ENCODE peak calls at places on chromosomes 5 and 9, in four cellular contexts. E is spleen, D is heart right ventricle, B is astrocyte of the cerebellum. U is an unnamed sample.

GRCh38 chr5:161201558-161201957 is 345.0 kb downstream of the GABRB2 start:
- DNase-seq in E (no peak), B (no peak), D (no peak), U (no peak)

GRCh38 chr5:150511641-150512367 is 3.9 kb downstream of the NDST1 start:
- DNase-seq in B (no peak), E (no peak), D (peak), U (peak)

GRCh38 chr5:158435161-158435616 is 576.2 kb upstream of the CLINT1 start:
- DNase-seq in B (no peak), D (no peak), E (no peak), U (peak)

GRCh38 chr5:98314262-98314661 is 459.2 kb upstream of the RGMB start:
- DNase-seq in D (no peak), E (no peak), B (peak), U (peak)

GRCh38 chr9:126131066-126132010 is 195.3 kb upstream of the MVB12B start:
- DNase-seq in B (no peak), D (no peak), E (peak), U (no peak)

GRCh38 chr5:67561145-67561932 is 364.7 kb upstream of the CD180 start:
- DNase-seq in B (no peak), E (no peak), D (no peak), U (no peak)

GRCh38 chr5:97547999-97548797 is 365.2 kb upstream of the RIOK2 start:
- DNase-seq in D (no peak), E (no peak), B (no peak), U (peak)

GRCh38 chr5:99973779-99974178 is 561.4 kb upstream of the FAM174A start:
- DNase-seq in E (no peak), D (no peak), B (no peak), U (no peak)

GRCh38 chr5:147507480-147508126 is 2.3 kb downstream of the DPYSL3 start:
- DNase-seq in B (no peak), E (no peak), D (no peak), U (peak)

GRCh38 chr5:72005676-72006075 is 101.6 kb upstream of the MAP1B start:
- DNase-seq in D (no peak), B (no peak), E (no peak), U (no peak)

GRCh38 chr9:122442568-122442967 is 35.2 kb downstream of the OR1J1 start:
- DNase-seq in E (no peak), B (no peak), D (no peak), U (no peak)

GRCh38 chr9:36874921-36875320 is 159.1 kb downstream of the PAX5 start:
- DNase-seq in E (peak), D (no peak), B (no peak), U (peak)

GRCh38 chr9:134827993-134828392 is 52.6 kb upstream of the FCN2 start:
- DNase-seq in D (no peak), B (no peak), E (no peak), U (no peak)

GRCh38 chr5:15003511-15003920 is 131.9 kb upstream of the ANKH start:
- DNase-seq in E (no peak), D (peak), B (peak), U (peak)

GRCh38 chr5:173746050-173746449 is 129.6 kb upstream of the BOD1 start:
- DNase-seq in B (no peak), E (no peak), D (no peak), U (peak)

GRCh38 chr9:89550516-89550915 is 52.6 kb upstream of the SEMA4D start:
- DNase-seq in B (no peak), D (no peak), E (no peak), U (no peak)

GRCh38 chr5:65874241-65874640 is 52.1 kb upstream of the ERBIN start:
- DNase-seq in E (no peak), B (no peak), D (no peak), U (peak)

GRCh38 chr5:113330533-113331200 is 104.1 kb downstream of the TSSK1B start:
- DNase-seq in E (no peak), D (peak), B (no peak), U (peak)

GRCh38 chr5:163888366-163888765 is 382.9 kb downstream of the MAT2B start:
- DNase-seq in D (no peak), B (no peak), E (no peak), U (no peak)

GRCh38 chr5:120538644-120539043 is 74.5 kb downstream of the PRR16 start:
- DNase-seq in E (no peak), D (peak), B (no peak), U (no peak)

GRCh38 chr5:145499483-145499882 is 335.7 kb downstream of the PRELID2 start:
- DNase-seq in E (no peak), B (no peak), D (no peak), U (no peak)

GRCh38 chr9:99867536-99867935 is 38.9 kb upstream of the STX17 start:
- DNase-seq in E (no peak), B (no peak), D (no peak), U (peak)

GRCh38 chr5:139912804-139913203 is 117.2 kb downstream of the PSD2 start:
- DNase-seq in D (no peak), B (no peak), E (no peak), U (no peak)

GRCh38 chr5:6442333-6442732 is 6.3 kb upstream of the UBE2QL1 start:
- DNase-seq in B (no peak), E (no peak), D (no peak), U (no peak)

GRCh38 chr9:128913048-128913900 is 7.5 kb upstream of the PHYHD1 start:
- DNase-seq in E (no peak), D (no peak), B (no peak), U (no peak)

GRCh38 chr9:108383801-108384200 is 472.0 kb downstream of the ACTL7B start:
- DNase-seq in E (no peak), B (no peak), D (no peak), U (no peak)

GRCh38 chr5:167940911-167941310 is 350.5 kb upstream of the WWC1 start:
- DNase-seq in D (no peak), B (no peak), E (no peak), U (no peak)

GRCh38 chr9:91727316-91727861 is 222.6 kb downstream of the ROR2 start:
- DNase-seq in D (no peak), B (peak), E (no peak), U (peak)

GRCh38 chr5:179779826-179780225 is 14.0 kb upstream of the LTC4S start:
- DNase-seq in B (no peak), E (peak), D (no peak), U (no peak)
- H3K4me3 ChIP-seq in B (no peak), E (no peak), D (no peak), U (no peak)

GRCh38 chr5:81179959-81180358 is 53.2 kb upstream of the CKMT2 start:
- DNase-seq in E (no peak), D (no peak), B (no peak), U (no peak)
- H3K4me3 ChIP-seq in E (no peak), D (no peak), B (no peak), U (no peak)

GRCh38 chr5:170475269-170476000 is 28.4 kb upstream of the KCNIP1 start:
- DNase-seq in D (no peak), E (no peak), B (peak), U (no peak)
- H3K4me3 ChIP-seq in D (no peak), E (no peak), B (no peak), U (no peak)

GRCh38 chr5:95823241-95823737 is 763 bp upstream of the GLRX start:
- DNase-seq in B (no peak), E (no peak), D (no peak), U (no peak)
- H3K4me3 ChIP-seq in B (no peak), E (peak), D (peak), U (no peak)

GRCh38 chr5:56244676-56245075 is 11.5 kb upstream of the ANKRD55 start:
- DNase-seq in D (no peak), B (no peak), E (no peak), U (no peak)
- H3K4me3 ChIP-seq in D (no peak), B (no peak), E (no peak), U (no peak)

GRCh38 chr5:142358648-142359047 is 33.8 kb upstream of the SPRY4 start:
- DNase-seq in D (no peak), B (no peak), E (no peak), U (no peak)

GRCh38 chr5:142356716-142357468 is 32.1 kb upstream of the SPRY4 start:
- DNase-seq in E (peak), D (peak), B (peak), U (peak)

GRCh38 chr5:142358121-142358520 is 33.3 kb upstream of the SPRY4 start:
- DNase-seq in E (no peak), B (no peak), D (no peak), U (no peak)

GRCh38 chr5:142357469-142358090 is 32.8 kb upstream of the SPRY4 start:
- DNase-seq in D (no peak), E (no peak), B (peak), U (no peak)

GRCh38 chr5:142356318-142356715 is 31.5 kb upstream of the SPRY4 start:
- DNase-seq in D (no peak), B (peak), E (no peak), U (no peak)
- H3K4me3 ChIP-seq in D (peak), B (peak), E (peak), U (peak)